ENCODE peak calls at places on chromosomes 13 and 19, in seven cellular contexts. R is GM23338, Y is A549, X is K562, U is Panc1, F is HCT116, Q is HepG2. A is an unnamed sample.

GRCh38 chr13:25217023-25217909 is 45.2 kb upstream of the AMER2 start:
- DNase-seq in F (no peak), Y (no peak), X (no peak), Q (no peak), U (no peak), R (no peak), A (no peak)

GRCh38 chr19:58400916-58401824 is 5.7 kb downstream of the RNF225 start:
- DNase-seq in Q (peak; percentile 98), Y (peak; percentile 97), U (peak; percentile 96), R (peak; percentile 99), X (peak; percentile 97), F (peak; percentile 99), A (peak; percentile 100)

GRCh38 chr13:45416521-45417125 is 1.6 kb downstream of the SLC25A30 start:
- DNase-seq in R (no peak), U (no peak), F (no peak), X (no peak), Q (no peak), Y (no peak), A (no peak)

GRCh38 chr19:13085673-13086072 is 17.0 kb downstream of the LYL1 start:
- DNase-seq in X (no peak), F (no peak), Y (no peak), U (no peak), R (no peak), Q (no peak), A (no peak)

GRCh38 chr19:2624537-2625091 is 77.9 kb downstream of the GNG7 start:
- DNase-seq in X (no peak), U (no peak), Q (peak; percentile 48), R (peak; percentile 67), Y (peak; percentile 37), F (no peak), A (no peak)

GRCh38 chr19:11982526-11982925 is 17.7 kb downstream of the ZNF763 start:
- DNase-seq in Y (no peak), X (no peak), F (no peak), R (no peak), Q (no peak), U (no peak), A (no peak)

GRCh38 chr19:55095260-55096060 is 19.8 kb downstream of the EPS8L1 start:
- DNase-seq in Q (no peak), Y (no peak), F (no peak), X (peak; percentile 43), R (peak; percentile 67), U (no peak), A (no peak)

GRCh38 chr13:111622051-111622531 is 301.6 kb downstream of the TEX29 start:
- DNase-seq in X (no peak), U (no peak), R (no peak), Q (no peak), Y (no peak), F (no peak), A (no peak)

GRCh38 chr13:31424130-31424729 is 224.5 kb downstream of the B3GLCT start:
- DNase-seq in X (peak; percentile 43), Y (peak; percentile 60), F (peak; percentile 74), Q (peak; percentile 64), U (peak; percentile 39), R (peak; percentile 89), A (peak; percentile 85)

GRCh38 chr13:112247471-112248405 is 128.4 kb upstream of the SPACA7 start:
- DNase-seq in F (no peak), Q (no peak), Y (no peak), U (no peak), X (no peak), R (no peak), A (no peak)

DNA sequence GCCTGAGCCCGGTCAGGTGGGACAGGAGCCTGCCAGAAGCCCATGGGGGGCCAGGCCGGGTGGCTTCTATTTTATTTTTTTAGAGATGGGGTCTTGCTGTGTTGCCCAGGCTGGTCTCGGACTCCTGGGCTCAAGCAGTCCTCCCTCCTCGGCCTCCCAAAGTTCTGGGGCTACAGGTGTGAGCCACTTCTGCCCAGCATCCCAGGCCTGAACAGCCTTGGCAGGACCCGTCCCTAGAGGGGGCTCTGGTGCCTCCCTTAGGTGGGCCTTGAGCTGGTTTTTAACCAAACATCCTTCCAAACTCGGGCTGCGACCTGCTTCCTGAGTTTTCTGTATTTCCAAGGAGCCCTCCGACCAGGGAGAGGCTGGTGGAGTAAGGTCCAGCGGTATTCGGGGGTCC is 10.5 kb downstream of the COMP start:
- DNase-seq in R (peak; percentile 59), Y (no peak), X (no peak), U (no peak), F (no peak), Q (no peak), A (no peak)
- TF ChIP-seq CTCF in R (peak; percentile 76), Y (no peak), X (no peak), U (no peak), F (no peak), Q (peak; percentile 68), A (no peak)

DNA sequence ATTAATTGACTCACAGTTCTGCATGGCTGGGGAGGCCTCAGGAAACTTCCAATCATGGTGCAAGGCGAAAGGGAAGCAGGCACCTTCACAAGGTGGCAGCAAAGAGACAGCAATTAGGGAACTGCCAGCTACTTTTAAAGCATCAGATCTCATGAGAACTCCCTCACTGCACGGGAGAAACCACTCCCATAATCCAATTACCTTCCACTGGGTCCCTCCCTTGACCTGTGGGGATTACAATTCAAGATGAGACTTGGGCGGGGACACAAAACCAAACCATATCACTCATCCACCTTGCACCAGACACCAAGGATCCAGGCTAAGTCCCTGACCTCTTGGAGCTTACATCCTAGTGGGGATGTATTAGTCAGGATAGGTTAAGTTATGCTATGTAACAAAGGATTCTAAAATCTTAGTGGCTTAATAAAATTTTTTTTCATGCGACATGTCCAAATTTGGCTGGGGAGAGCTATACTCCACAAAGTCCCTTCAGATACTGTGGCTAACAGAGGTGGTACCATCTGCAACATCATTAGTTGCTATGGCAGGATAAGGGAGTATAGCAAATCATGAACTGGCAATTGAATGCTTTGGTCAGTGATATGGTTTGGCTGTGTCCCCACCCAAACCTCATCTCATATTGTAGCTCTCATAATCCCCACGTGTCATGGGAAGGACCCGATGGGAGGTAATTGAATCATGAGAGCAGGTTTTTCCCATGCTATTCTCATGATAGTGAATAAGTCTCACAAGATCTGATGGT is 8.3 kb upstream of the FAM187B start:
- DNase-seq in F (no peak), X (no peak), U (no peak), Y (no peak), R (peak; percentile 67), Q (no peak), A (peak; percentile 18)
- TF ChIP-seq REST in F (no peak), X (no peak), U (no peak), Y (no peak), R (no peak), Q (no peak), A (no peak)

GRCh38 chr19:36574762-36575161 is 1.7 kb upstream of the ZNF529 start:
- DNase-seq in Y (no peak), R (no peak), F (no peak), U (no peak), Q (no peak), X (no peak), A (no peak)
- H3K4me3 ChIP-seq in Y (no peak overlapping the region), R (peak overlapping the region; percentile 99), F (no peak overlapping the region), U (peak overlapping the region; percentile 57), Q (peak overlapping the region; percentile 91), X (peak overlapping the region; percentile 91), A (no peak overlapping the region)

DNA sequence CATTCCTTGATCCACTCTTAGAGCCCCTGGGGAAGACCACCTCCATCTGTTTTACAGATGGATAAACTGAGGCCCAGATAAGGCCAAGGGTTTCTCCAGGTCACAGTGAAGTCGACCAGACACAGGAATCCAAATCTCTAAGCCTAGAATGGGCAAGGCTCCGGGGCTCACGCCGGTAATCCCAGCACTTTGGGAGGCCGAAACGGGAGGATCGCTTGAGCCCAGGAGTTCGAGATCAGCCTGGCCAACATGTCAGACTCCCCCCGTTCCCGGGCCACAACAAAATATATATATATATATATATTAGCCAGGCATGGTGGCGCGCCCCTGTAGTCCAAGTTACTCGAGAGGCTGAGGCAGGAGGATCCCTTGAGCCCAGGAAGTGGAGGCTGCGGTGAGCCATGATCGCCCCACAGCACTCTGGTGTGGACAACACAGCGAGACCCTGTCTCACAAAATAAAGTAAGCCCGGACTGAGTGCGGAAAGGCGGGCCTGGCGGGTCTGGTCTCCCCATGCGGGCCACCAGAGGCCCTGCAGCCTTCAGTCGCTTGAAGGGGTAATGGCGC is 615 bp upstream of the RPL13A start:
- DNase-seq in Q (no peak), F (no peak), Y (no peak), X (no peak), R (no peak), U (no peak), A (no peak)
- TF ChIP-seq CTCF in Q (no peak), F (no peak), Y (no peak), X (no peak), R (no peak), U (no peak), A (no peak)

GRCh38 chr19:1017115-1017905 is 3.6 kb downstream of the TMEM259 start:
- DNase-seq in R (no peak), X (peak; percentile 83), U (no peak), Q (no peak), F (no peak), Y (no peak), A (no peak)
- TF ChIP-seq REST in R (no peak), X (no peak), U (no peak), Q (no peak), F (no peak), Y (no peak), A (no peak)

GRCh38 chr19:35133826-35134225 is 1.0 kb downstream of the LGI4 start:
- DNase-seq in R (no peak), Q (no peak), X (no peak), U (no peak), Y (no peak), F (no peak), A (no peak)

GRCh38 chr19:35134601-35135091 is at the start of gene LGI4:
- DNase-seq in F (no peak), U (no peak), Y (no peak), X (no peak), Q (no peak), R (no peak), A (no peak)

GRCh38 chr19:35130761-35131720 is 3.8 kb downstream of the LGI4 start:
- DNase-seq in F (no peak), Q (peak; percentile 43), R (no peak), X (no peak), U (no peak), Y (no peak), A (no peak)

GRCh38 chr19:35135389-35135909 is 590 bp upstream of the LGI4 start:
- DNase-seq in R (peak; percentile 87), Y (peak; percentile 99), F (peak; percentile 51), X (peak; percentile 92), Q (peak; percentile 65), U (no peak), A (peak; percentile 44)

DNA sequence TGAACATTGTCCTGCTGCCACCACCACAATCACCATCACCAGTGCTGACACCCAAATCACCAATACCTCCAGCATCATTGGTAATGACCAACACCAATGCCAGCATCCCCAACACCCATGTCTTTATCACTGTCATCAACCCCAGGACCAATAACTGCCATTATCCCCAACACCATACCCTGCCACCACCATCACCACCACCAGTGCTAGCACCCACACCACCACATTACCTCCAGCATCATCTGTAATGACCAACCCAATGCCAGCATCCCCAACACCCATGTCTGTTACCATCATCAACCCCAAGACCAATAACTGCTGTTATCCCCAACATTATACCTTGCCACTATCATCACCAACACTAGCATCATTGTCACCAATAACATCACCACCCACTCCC is 2.6 kb downstream of the LGI4 start:
- DNase-seq in X (no peak), F (no peak), R (no peak), Q (no peak), Y (no peak), U (no peak), A (no peak)
- H3K4me3 ChIP-seq in X (no peak overlapping the region), F (no peak overlapping the region), R (no peak overlapping the region), Q (no peak overlapping the region), Y (no peak overlapping the region), U (no peak overlapping the region), A (no peak overlapping the region)

GRCh38 chr13:75870397-75870801 is 234.3 kb downstream of the LMO7 start:
- DNase-seq in Y (peak; percentile 15), F (no peak), Q (no peak), R (peak; percentile 60), X (peak; percentile 22), U (peak; percentile 13), A (no peak)
- TF ChIP-seq CTCF in Y (peak; percentile 73), F (peak; percentile 70), Q (peak; percentile 64), R (peak; percentile 69), X (peak; percentile 60), U (peak; percentile 81), A (peak; percentile 55)